ENCODE peak calls at places on chromosomes 13 and 19, in seven cellular contexts. K is uterus, L is IMR-90, I is caudate nucleus, E is heart right ventricle, B is WERI-Rb-1, P is PC-3. H is an unnamed sample.

GRCh38 chr13:113742445-113743120 is 16.4 kb upstream of the TMEM255B start:
- DNase-seq in L (no peak), B (no peak), E (no peak), P (peak; percentile 7), I (no peak), K (no peak), H (no peak)

GRCh38 chr13:27257233-27257568 is 5.8 kb downstream of the RPL21 start:
- DNase-seq in P (no peak), K (no peak), L (no peak), B (no peak), I (no peak), E (no peak), H (no peak)

GRCh38 chr13:23547000-23547590 is 23.1 kb upstream of the TNFRSF19 start:
- DNase-seq in E (peak; percentile 80), K (peak; percentile 25), P (no peak), L (peak; percentile 7), I (no peak), B (no peak), H (no peak)

GRCh38 chr19:16714702-16715294 is 4.8 kb upstream of the NWD1 start:
- DNase-seq in B (peak; percentile 61), K (no peak), E (peak; percentile 47), I (no peak), P (peak; percentile 69), L (peak; percentile 24), H (peak; percentile 2)

GRCh38 chr19:53147645-53148044 is 11.2 kb downstream of the ZNF347 start:
- DNase-seq in P (no peak), K (no peak), E (no peak), L (no peak), I (no peak), B (no peak), H (no peak)

GRCh38 chr13:100533588-100534041 is 55.0 kb downstream of the GGACT start:
- DNase-seq in I (no peak), P (no peak), L (no peak), K (no peak), B (no peak), E (no peak), H (no peak)

GRCh38 chr13:21138561-21138960 is 37.8 kb downstream of the SKA3 start:
- DNase-seq in K (no peak), I (no peak), B (no peak), E (no peak), P (no peak), L (no peak), H (no peak)

GRCh38 chr13:32019612-32020233 is 11.9 kb upstream of the FRY start:
- DNase-seq in K (peak; percentile 62), I (no peak), E (no peak), P (peak; percentile 49), L (peak; percentile 81), B (peak; percentile 69), H (peak; percentile 3)

GRCh38 chr19:5801796-5802616 is 2.9 kb upstream of the NRTN start:
- DNase-seq in K (no peak), I (no peak), P (no peak), E (no peak), L (peak; percentile 12), B (no peak), H (no peak)

GRCh38 chr19:46181386-46181774 is 33.3 kb downstream of the IGFL2 start:
- DNase-seq in K (no peak), P (peak; percentile 52), L (peak; percentile 28), I (no peak), E (no peak), B (no peak), H (no peak)

GRCh38 chr19:2824129-2824528 is 4.5 kb downstream of the ZNF554 start:
- DNase-seq in B (no peak), K (no peak), I (no peak), P (no peak), E (no peak), L (no peak), H (no peak)

GRCh38 chr13:99404005-99404755 is 97.0 kb upstream of the GPR183 start:
- DNase-seq in L (no peak), B (no peak), K (no peak), E (no peak), P (peak; percentile 7), I (no peak), H (no peak)

GRCh38 chr19:6276447-6276846 is 3.3 kb downstream of the MLLT1 start:
- DNase-seq in L (peak; percentile 55), I (no peak), K (peak; percentile 80), B (peak; percentile 70), P (no peak), E (peak; percentile 70), H (no peak)

GRCh38 chr13:32098275-32098674 is 66.7 kb downstream of the FRY start:
- DNase-seq in K (no peak), B (no peak), E (no peak), L (no peak), P (no peak), I (no peak), H (no peak)

DNA sequence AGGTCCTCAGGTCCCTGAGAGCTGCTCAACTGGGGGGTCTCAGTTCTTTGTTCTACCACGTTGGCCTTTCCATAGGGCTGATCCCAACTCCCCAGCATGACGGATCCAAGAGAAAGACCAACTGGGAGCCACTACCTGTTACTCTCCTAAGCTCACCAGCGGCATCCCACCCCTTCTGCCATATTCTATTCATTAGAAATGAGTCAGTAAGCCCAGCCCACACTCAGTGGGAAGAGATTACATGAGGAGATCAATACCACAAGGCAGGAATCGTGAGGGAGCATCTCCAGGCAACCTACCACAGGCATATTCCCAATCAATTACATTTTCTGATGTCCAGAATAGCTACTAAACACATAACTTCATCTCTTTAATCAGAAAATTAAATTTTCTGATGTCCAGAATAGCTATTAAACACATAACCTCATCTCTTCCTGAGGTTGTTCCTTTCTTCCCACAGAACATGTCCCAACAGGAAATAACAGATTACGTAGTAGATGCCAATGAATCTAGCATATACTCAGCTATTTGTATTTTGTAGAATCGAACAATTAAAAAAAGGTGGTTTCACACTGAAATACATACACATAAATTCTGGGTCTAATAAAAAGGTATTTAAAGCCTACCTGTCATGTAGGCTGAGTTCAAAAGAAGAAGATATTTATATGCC is 708.1 kb upstream of the ARGLU1 start:
- DNase-seq in L (no peak), P (no peak), I (no peak), E (no peak), B (no peak), K (no peak), H (no peak)
- H3K27ac ChIP-seq in L (no peak overlapping the region), P (no peak overlapping the region), I (no peak overlapping the region), E (no peak overlapping the region), B (no peak overlapping the region), K (no peak overlapping the region), H (no peak overlapping the region)

GRCh38 chr13:66837246-66837645 is 392.9 kb downstream of the PCDH9 start:
- DNase-seq in B (no peak), K (no peak), E (no peak), I (no peak), P (no peak), L (no peak), H (no peak)
- H3K27ac ChIP-seq in B (no peak overlapping the region), K (no peak overlapping the region), E (no peak overlapping the region), I (no peak overlapping the region), P (no peak overlapping the region), L (no peak overlapping the region), H (no peak overlapping the region)

GRCh38 chr13:25420161-25420560 is 48.4 kb downstream of the ATP8A2 start:
- DNase-seq in L (no peak), B (no peak), I (no peak), K (no peak), P (no peak), E (no peak), H (no peak)
- H3K27ac ChIP-seq in L (no peak overlapping the region), B (no peak overlapping the region), I (no peak overlapping the region), K (no peak overlapping the region), P (no peak overlapping the region), E (no peak overlapping the region), H (no peak overlapping the region)

DNA sequence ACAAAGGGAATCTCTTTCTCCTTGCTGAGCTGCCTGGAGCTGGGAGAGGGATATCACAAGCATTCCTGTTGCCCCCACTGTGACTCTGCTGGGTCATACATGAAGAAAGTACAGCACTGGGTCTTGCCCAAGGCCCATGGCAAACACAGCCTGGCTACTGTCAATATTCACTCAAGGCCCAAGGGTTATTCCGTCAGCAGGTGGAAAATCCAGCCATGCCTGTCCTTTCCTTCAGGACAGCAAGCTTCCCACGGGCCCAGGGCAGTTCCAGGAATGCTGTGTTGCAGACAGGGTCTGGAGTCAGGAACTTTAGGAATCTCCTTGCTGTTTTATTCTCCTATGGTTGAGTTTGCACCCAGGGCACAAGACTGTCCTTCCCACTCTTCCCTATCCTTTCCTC is 106.8 kb downstream of the TNFSF13B start:
- DNase-seq in P (no peak), L (no peak), I (no peak), B (no peak), K (no peak), E (no peak), H (no peak)
- H3K27ac ChIP-seq in P (no peak overlapping the region), L (no peak overlapping the region), I (no peak overlapping the region), B (no peak overlapping the region), K (no peak overlapping the region), E (no peak overlapping the region), H (no peak overlapping the region)

DNA sequence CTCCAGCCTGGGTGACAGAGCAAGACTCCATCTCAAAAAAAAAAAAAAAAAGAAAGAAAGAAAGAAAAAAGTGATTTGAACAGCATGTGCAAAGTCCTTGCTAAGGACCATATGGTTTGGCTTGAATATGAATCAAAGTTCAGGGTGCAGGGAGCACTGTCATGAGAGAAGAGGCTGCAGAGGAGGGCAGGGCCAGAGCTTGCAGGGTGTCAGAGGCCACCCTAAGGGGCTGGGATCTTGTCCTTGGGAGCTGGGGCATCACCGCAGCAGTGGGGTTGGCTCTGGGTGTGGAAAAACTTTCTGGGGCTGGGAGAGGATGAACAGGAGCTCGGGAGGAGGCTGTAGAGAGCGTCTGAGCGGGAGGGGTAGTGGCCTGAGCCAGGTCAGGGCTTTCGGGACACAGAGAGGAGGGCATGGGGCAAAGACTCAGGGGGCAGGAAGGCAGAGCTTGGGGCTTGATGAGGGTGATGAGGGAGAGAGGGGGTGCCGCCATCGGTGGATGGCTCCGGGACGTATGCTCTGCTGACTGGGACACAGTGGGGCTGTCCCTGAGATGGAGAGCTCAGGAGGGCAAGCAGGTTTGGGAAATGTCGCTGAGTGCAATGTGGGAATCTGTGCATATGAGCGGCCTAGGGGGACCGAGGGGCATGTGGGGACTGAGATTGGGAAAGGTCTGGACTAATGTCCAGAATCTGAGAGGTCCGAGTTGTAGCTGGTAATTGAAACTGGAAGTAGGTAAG is 3.0 kb downstream of the TRPM4 start:
- DNase-seq in L (no peak), K (no peak), B (no peak), P (no peak), I (no peak), E (no peak), H (no peak)
- H3K27ac ChIP-seq in L (no peak overlapping the region), K (no peak overlapping the region), B (no peak overlapping the region), P (no peak overlapping the region), I (no peak overlapping the region), E (no peak overlapping the region), H (no peak overlapping the region)

DNA sequence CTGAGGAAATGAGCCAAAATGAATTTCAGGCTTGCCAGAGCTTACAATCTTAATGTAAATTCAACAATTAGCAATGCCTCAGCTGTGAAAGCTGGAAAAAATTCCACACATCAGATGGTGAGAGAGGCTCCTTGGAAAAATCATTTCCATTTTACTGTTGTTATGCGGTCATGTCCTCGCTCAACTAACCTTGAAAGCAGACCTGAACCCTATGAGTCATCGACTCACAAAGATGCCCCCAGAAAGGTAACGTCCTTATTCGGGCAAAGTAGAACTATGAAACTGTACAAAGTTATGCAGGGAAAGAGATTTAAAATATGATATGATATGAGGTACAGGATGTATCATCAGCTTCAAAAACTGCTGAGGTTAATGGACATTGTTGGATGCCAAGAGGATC is 324.4 kb upstream of the NBEA start:
- DNase-seq in L (no peak), P (peak; percentile 8), B (no peak), E (no peak), I (no peak), K (no peak), H (no peak)
- H3K27ac ChIP-seq in L (no peak overlapping the region), P (no peak overlapping the region), B (no peak overlapping the region), E (no peak overlapping the region), I (no peak overlapping the region), K (no peak overlapping the region), H (no peak overlapping the region)

H was measured in substantia nigra.